ENCODE peak calls at places on chromosomes 12 and 14, in seven cellular contexts. V is fibroblast of lung; S is CD8-positive, alpha-beta T cell; N is astrocyte of the spinal cord; O is left ventricle myocardium inferior; U is AG09309; Z is AG04450. T is an unnamed sample.

GRCh38 chr12:126668961-126669360 is 1598.0 kb upstream of the TMEM132C start:
- DNase-seq in V (no peak), S (no peak), N (peak), O (no peak), U (peak), Z (no peak), T (peak)

GRCh38 chr12:62724947-62725447 is 210.0 kb downstream of the PPM1H start:
- DNase-seq in V (peak), S (no peak), N (peak), O (no peak), U (peak), Z (peak), T (peak)

GRCh38 chr12:1083888-1084262 is 92.9 kb downstream of the ERC1 start:
- DNase-seq in V (peak), S (no peak), N (peak), O (no peak), U (peak), Z (peak), T (peak)

GRCh38 chr12:12896261-12896660 is 4.9 kb downstream of the GPRC5A start:
- DNase-seq in V (peak), S (no peak), N (peak), O (no peak), U (peak), Z (no peak), T (peak)

GRCh38 chr12:87348071-87348470 is 681.1 kb downstream of the C12orf50 start:
- DNase-seq in V (no peak), S (no peak), N (no peak), O (no peak), U (no peak), Z (no peak), T (no peak)

GRCh38 chr12:117141097-117141898 is 42.1 kb upstream of the TESC start:
- DNase-seq in V (no peak), S (no peak), N (no peak), O (no peak), U (no peak), Z (no peak), T (no peak)

GRCh38 chr12:26158078-26158764 is 33.4 kb upstream of the BHLHE41 start:
- DNase-seq in V (no peak), S (no peak), N (no peak), O (no peak), U (no peak), Z (no peak), T (no peak)

GRCh38 chr12:56636675-56637540 is 6.8 kb upstream of the BAZ2A start:
- DNase-seq in V (peak), S (peak), N (peak), O (peak), U (peak), Z (peak), T (peak)

GRCh38 chr12:1350055-1350933 is 244.1 kb downstream of the FBXL14 start:
- DNase-seq in V (peak), S (no peak), N (peak), O (no peak), U (peak), Z (peak), T (peak)

GRCh38 chr12:65788912-65789311 is 35.4 kb upstream of the HMGA2 start:
- DNase-seq in V (no peak), S (no peak), N (no peak), O (no peak), U (no peak), Z (no peak), T (no peak)
- H3K4me3 ChIP-seq in V (no peak), S (no peak), N (no peak), O (no peak), U (no peak), Z (no peak), T (no peak)

GRCh38 chr14:24310666-24311604 is at the start of gene LTB4R:
- DNase-seq in V (peak), S (peak), N (peak), O (peak), U (no peak), Z (no peak), T (peak)
- TF ChIP-seq CTCF in V (peak), S (no peak), N (peak), O (peak), U (peak), Z (peak), T (no peak)

GRCh38 chr12:77047341-77048202 is 17.8 kb downstream of the E2F7 start:
- DNase-seq in V (no peak), S (no peak), N (no peak), O (no peak), U (no peak), Z (no peak), T (peak)

GRCh38 chr12:77045183-77045582 is 20.2 kb downstream of the E2F7 start:
- DNase-seq in V (no peak), S (no peak), N (no peak), O (no peak), U (no peak), Z (no peak), T (no peak)

GRCh38 chr12:77042834-77043233 is 22.5 kb downstream of the E2F7 start:
- DNase-seq in V (no peak), S (no peak), N (no peak), O (no peak), U (no peak), Z (no peak), T (no peak)
- H3K4me3 ChIP-seq in V (no peak), S (no peak), N (no peak), O (no peak), U (no peak), Z (no peak), T (no peak)

DNA sequence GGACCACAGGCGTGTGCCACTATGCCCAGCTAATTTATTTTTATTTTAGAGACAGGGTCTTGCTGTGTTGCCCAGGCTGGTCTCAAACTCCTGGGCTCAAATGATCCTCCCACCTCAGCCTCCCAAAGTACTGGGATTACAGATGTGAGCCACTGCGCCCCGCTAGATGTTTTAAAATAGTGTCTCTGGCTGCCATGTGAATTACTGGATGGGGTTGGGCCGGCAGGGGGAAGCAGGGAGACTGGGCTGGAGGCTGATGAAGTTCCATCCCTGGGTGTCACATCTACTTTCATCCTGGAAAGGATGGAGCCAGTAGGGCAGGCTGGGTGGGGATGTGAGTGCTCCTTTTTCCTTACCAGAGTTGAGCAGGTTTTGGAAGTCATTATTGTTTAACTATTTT is 46.1 kb downstream of the DNAH10 start:
- DNase-seq in V (no peak), S (no peak), N (no peak), O (no peak), U (no peak), Z (no peak), T (peak)
- TF ChIP-seq CTCF in V (peak), S (no peak), N (no peak), O (peak), U (peak), Z (peak), T (peak)

DNA sequence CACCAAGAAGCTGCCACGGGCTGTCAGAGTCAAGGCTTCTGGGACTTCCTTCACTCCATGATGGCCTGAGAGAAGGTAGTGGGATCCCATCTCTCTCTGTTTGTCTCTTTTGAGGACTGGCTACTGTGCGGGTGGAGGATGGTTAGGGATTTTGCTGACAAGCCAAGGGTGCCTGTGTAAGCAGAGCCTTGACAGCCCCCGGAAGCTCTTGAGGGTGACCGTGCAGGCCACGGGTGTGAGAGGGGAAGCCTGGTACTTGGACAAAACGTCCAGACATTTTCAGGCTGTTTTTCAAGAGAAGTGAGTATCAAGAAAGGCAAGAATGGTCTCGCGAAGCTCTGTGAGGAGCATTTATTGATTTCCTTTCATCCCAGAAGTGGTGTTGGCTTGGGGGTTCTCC is 352.4 kb downstream of the DPF3 start:
- DNase-seq in V (no peak), S (no peak), N (no peak), O (no peak), U (no peak), Z (no peak), T (no peak)
- H3K4me3 ChIP-seq in V (no peak), S (no peak), N (no peak), O (no peak), U (no peak), Z (no peak), T (no peak)

GRCh38 chr14:100384819-100385813 is 62.0 kb downstream of the SLC25A47 start:
- DNase-seq in V (peak), S (no peak), N (peak), O (no peak), U (no peak), Z (no peak), T (peak)
- TF ChIP-seq CTCF in V (peak), S (no peak), N (peak), O (peak), U (peak), Z (peak), T (peak)

DNA sequence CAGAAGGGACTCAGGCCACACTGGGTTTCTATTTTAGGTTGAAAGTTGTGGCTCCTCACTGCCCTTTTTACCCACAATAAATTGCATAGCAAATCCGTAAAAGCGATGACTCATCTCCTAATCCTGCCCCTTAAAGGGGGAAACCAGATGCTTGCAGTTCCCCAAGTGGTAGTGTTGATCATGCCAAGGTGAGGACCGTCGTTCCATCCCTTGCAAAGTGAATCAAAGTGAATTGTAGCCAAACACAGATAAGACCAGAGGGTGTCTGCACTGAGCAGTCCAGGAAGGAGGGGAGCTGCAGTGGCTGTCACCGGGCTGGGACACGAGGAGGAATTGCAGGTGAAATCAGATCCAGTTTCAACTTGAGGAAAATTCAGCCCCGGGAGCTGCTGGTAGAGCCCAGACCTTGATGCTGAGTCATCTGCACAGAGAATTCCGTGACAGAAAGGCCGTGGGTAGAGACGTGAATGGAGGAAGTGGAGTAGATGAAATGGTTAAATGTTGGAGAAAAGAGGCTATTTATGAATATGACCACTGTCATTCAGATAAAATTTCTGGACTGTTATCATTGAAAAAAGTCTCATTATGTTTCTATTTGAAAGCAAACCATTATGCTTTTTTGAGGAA is 44.2 kb upstream of the MMP17 start:
- DNase-seq in V (peak), S (no peak), N (peak), O (no peak), U (peak), Z (peak), T (peak)
- H3K4me3 ChIP-seq in V (no peak), S (no peak), N (peak), O (no peak), U (peak), Z (peak), T (peak)

DNA sequence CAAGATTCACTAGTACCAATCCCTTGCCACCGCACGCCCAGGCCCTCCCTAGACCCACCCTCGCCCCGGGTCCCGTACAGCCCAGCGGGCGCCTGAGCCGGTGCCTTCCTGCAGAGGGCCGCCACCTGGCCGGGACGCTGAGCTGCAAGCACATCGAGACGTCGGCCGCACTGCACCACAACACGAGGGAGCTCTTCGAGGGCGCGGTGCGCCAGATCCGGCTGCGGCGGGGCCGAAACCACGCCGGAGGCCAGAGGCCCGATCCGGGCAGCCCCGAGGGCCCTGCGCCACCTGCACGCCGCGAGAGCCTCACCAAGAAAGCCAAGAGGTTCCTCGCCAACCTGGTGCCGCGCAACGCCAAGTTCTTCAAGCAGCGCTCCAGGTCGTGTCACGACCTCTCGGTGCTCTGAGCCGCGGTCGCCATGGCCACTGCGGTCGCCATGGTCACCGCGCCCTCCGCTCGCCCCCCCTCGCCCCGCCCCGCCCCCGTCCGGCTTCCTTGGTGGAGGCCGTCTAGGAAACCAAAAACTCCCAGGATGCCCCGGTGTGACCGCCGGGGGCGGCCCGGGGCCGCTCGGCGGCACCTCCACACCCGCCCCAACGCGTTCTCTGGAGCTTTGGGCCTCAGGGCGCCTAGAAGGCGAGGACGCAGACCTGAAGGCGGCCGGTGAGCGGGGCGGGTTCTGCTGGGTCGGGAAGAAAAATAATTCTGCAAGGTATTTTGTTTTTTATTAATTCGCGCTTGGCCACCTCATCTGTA is 3.7 kb downstream of the REM2 start:
- DNase-seq in V (peak), S (peak), N (peak), O (peak), U (no peak), Z (no peak), T (peak)
- TF ChIP-seq CTCF in V (no peak), S (no peak), N (no peak), O (peak), U (peak), Z (no peak), T (no peak)

GRCh38 chr14:104117341-104118005 is 20.9 kb upstream of the KIF26A start:
- DNase-seq in V (no peak), S (no peak), N (no peak), O (no peak), U (no peak), Z (no peak), T (no peak)
- H3K4me3 ChIP-seq in V (no peak), S (no peak), N (no peak), O (peak), U (no peak), Z (no peak), T (no peak)

T was measured in cardiac fibroblast.